ENCODE peak calls at places on chromosome 12, in four cellular contexts. K, J, C and R are unnamed samples.

GRCh38 chr12:69210661-69211060 is 28.7 kb upstream of the CPSF6 start:
- DNase-seq in K (no peak), J (no peak), C (no peak), R (no peak)

GRCh38 chr12:89316705-89317139 is 35.6 kb downstream of the DUSP6 start:
- DNase-seq in K (no peak), J (no peak), C (no peak), R (no peak)

GRCh38 chr12:72511493-72511892 is 239.3 kb downstream of the TRHDE start:
- DNase-seq in K (no peak), J (no peak), C (no peak), R (no peak)

GRCh38 chr12:11757531-11757930 is 108.1 kb downstream of the ETV6 start:
- DNase-seq in K (no peak), J (no peak), C (no peak), R (no peak)

GRCh38 chr12:77500124-77500523 is 330.6 kb upstream of the NAV3 start:
- DNase-seq in K (no peak), J (no peak), C (no peak), R (no peak)

GRCh38 chr12:1606021-1606622 is 11.7 kb upstream of the FBXL14 start:
- DNase-seq in K (peak; percentile 71), J (peak; percentile 90), C (peak; percentile 95), R (peak; percentile 90)

GRCh38 chr12:54141534-54142475 is 47.0 kb downstream of the SMUG1 start:
- DNase-seq in K (no peak), J (peak; percentile 17), C (no peak), R (no peak)

GRCh38 chr12:120132863-120133385 is 16.4 kb upstream of the RAB35 start:
- DNase-seq in K (peak; percentile 47), J (no peak), C (no peak), R (no peak)

GRCh38 chr12:122965356-122965755 is 907 bp downstream of the ABCB9 start:
- DNase-seq in K (no peak), J (no peak), C (no peak), R (no peak)

GRCh38 chr12:67590122-67590795 is 58.3 kb upstream of the DYRK2 start:
- DNase-seq in K (no peak), J (no peak), C (peak; percentile 2), R (no peak)

GRCh38 chr12:130924946-130925345 is 28.8 kb upstream of the ADGRD1 start:
- DNase-seq in K (no peak), J (no peak), C (no peak), R (no peak)

GRCh38 chr12:67451206-67451605 is 182.0 kb downstream of the CAND1 start:
- DNase-seq in K (no peak), J (no peak), C (no peak), R (no peak)

GRCh38 chr12:89390802-89391673 is 38.7 kb upstream of the DUSP6 start:
- DNase-seq in K (no peak), J (peak; percentile 81), C (no peak), R (no peak)

GRCh38 chr12:80056845-80057244 is 42.5 kb upstream of the OTOGL start:
- DNase-seq in K (no peak), J (peak; percentile 88), C (peak; percentile 63), R (peak; percentile 81)

GRCh38 chr12:68352067-68352466 is 19.9 kb upstream of the MDM1 start:
- DNase-seq in K (no peak), J (no peak), C (peak; percentile 53), R (no peak)

GRCh38 chr12:93824514-93825500 is 147.6 kb downstream of the CRADD start:
- DNase-seq in K (no peak), J (no peak), C (no peak), R (no peak)

GRCh38 chr12:107359382-107359781 is 266.0 kb upstream of the CRY1 start:
- DNase-seq in K (no peak), J (no peak), C (no peak), R (no peak)

GRCh38 chr12:27123642-27124041 is 41.3 kb upstream of the C12orf71 start:
- DNase-seq in K (no peak), J (peak; percentile 40), C (no peak), R (no peak)

GRCh38 chr12:8822298-8822697 is at the start of gene A2ML1:
- DNase-seq in K (no peak), J (no peak), C (no peak), R (no peak)

GRCh38 chr12:68904351-68904982 is 28.5 kb downstream of the CPM start:
- DNase-seq in K (peak; percentile 31), J (no peak), C (no peak), R (no peak)

GRCh38 chr12:92191061-92191460 is 45.4 kb upstream of the BTG1 start:
- DNase-seq in K (no peak), J (peak; percentile 39), C (no peak), R (no peak)

GRCh38 chr12:113755098-113755497 is 211.0 kb downstream of the RBM19 start:
- DNase-seq in K (no peak), J (no peak), C (no peak), R (no peak)

GRCh38 chr12:41188058-41188840 is at the start of gene PDZRN4:
- DNase-seq in K (no peak), J (no peak), C (no peak), R (no peak)

GRCh38 chr12:109377139-109377685 is 29.5 kb downstream of the MYO1H start:
- DNase-seq in K (no peak), J (no peak), C (no peak), R (no peak)

GRCh38 chr12:64707362-64707761 is 51.8 kb downstream of the GNS start:
- DNase-seq in K (no peak), J (no peak), C (no peak), R (no peak)

GRCh38 chr12:86006727-86007126 is 132.6 kb downstream of the NTS start:
- DNase-seq in K (no peak), J (peak; percentile 45), C (no peak), R (no peak)

GRCh38 chr12:127538325-127538724 is 728.6 kb upstream of the TMEM132C start:
- DNase-seq in K (no peak), J (no peak), C (no peak), R (no peak)

GRCh38 chr12:47397664-47398281 is 308.1 kb downstream of the RPAP3 start:
- DNase-seq in K (peak; percentile 46), J (peak; percentile 88), C (peak; percentile 50), R (no peak)

GRCh38 chr12:124804011-124804621 is 59.5 kb downstream of the SCARB1 start:
- DNase-seq in K (no peak), J (no peak), C (peak; percentile 88), R (peak; percentile 55)

GRCh38 chr12:53219956-53220856 is 11.8 kb downstream of the RARG start:
- DNase-seq in K (peak; percentile 78), J (peak; percentile 77), C (peak; percentile 74), R (peak; percentile 55)

GRCh38 chr12:1591029-1591428 is 3.4 kb downstream of the FBXL14 start:
- DNase-seq in K (no peak), J (peak; percentile 50), C (no peak), R (no peak)